ENCODE peak calls at places on chromosomes 12 and 14, in nine cellular contexts. One of them, this sample, is unnamed. For H3K36me3, the result is how much of the 10 kb centered on the place peaks cover.

GRCh38 chr14:96362071-96362964 is 823 bp downstream of the ATG2B start:
- DNase-seq in fibroblast of lung: peak
- DNase-seq in trophoblast cell: peak
- DNase-seq in mesenchymal stem cell: peak
- DNase-seq in adrenal gland: peak
- DNase-seq in HCT116: peak
- DNase-seq in psoas muscle: no peak
- DNase-seq in CD4-positive, CD25-positive, alpha-beta regulatory T cell: peak
- DNase-seq in IMR-90: peak
- DNase-seq in this sample: peak

GRCh38 chr14:22737052-22737451 is 29.4 kb upstream of the OXA1L start:
- DNase-seq in fibroblast of lung: no peak
- DNase-seq in trophoblast cell: peak
- DNase-seq in mesenchymal stem cell: peak
- DNase-seq in adrenal gland: no peak
- DNase-seq in HCT116: no peak
- DNase-seq in psoas muscle: no peak
- DNase-seq in CD4-positive, CD25-positive, alpha-beta regulatory T cell: no peak
- DNase-seq in IMR-90: no peak
- DNase-seq in this sample: no peak

GRCh38 chr14:64878775-64879634 is 702 bp downstream of the SPTB start:
- DNase-seq in fibroblast of lung: no peak
- DNase-seq in trophoblast cell: no peak
- DNase-seq in mesenchymal stem cell: peak
- DNase-seq in adrenal gland: no peak
- DNase-seq in HCT116: no peak
- DNase-seq in psoas muscle: peak
- DNase-seq in CD4-positive, CD25-positive, alpha-beta regulatory T cell: no peak
- DNase-seq in IMR-90: no peak
- DNase-seq in this sample: no peak

GRCh38 chr14:105061428-105062047 is 3.7 kb downstream of the GPR132 start:
- DNase-seq in fibroblast of lung: no peak
- DNase-seq in trophoblast cell: no peak
- DNase-seq in mesenchymal stem cell: no peak
- DNase-seq in adrenal gland: peak
- DNase-seq in HCT116: no peak
- DNase-seq in psoas muscle: peak
- DNase-seq in CD4-positive, CD25-positive, alpha-beta regulatory T cell: peak
- DNase-seq in IMR-90: no peak
- DNase-seq in this sample: peak

GRCh38 chr14:62213516-62213915 is 451.3 kb downstream of the SNAPC1 start:
- DNase-seq in fibroblast of lung: peak
- DNase-seq in trophoblast cell: no peak
- DNase-seq in mesenchymal stem cell: peak
- DNase-seq in adrenal gland: no peak
- DNase-seq in HCT116: no peak
- DNase-seq in psoas muscle: no peak
- DNase-seq in CD4-positive, CD25-positive, alpha-beta regulatory T cell: no peak
- DNase-seq in IMR-90: peak
- DNase-seq in this sample: no peak

GRCh38 chr12:53190108-53190729 is 9.5 kb upstream of the CSAD start:
- DNase-seq in fibroblast of lung: peak
- DNase-seq in trophoblast cell: peak
- DNase-seq in mesenchymal stem cell: peak
- DNase-seq in adrenal gland: peak
- DNase-seq in HCT116: peak
- DNase-seq in psoas muscle: peak
- DNase-seq in CD4-positive, CD25-positive, alpha-beta regulatory T cell: peak
- DNase-seq in IMR-90: peak
- DNase-seq in this sample: peak

GRCh38 chr12:121088208-121088585 is 44.5 kb upstream of the P2RX7 start:
- DNase-seq in fibroblast of lung: no peak
- DNase-seq in trophoblast cell: no peak
- DNase-seq in mesenchymal stem cell: no peak
- DNase-seq in adrenal gland: no peak
- DNase-seq in HCT116: no peak
- DNase-seq in psoas muscle: no peak
- DNase-seq in CD4-positive, CD25-positive, alpha-beta regulatory T cell: no peak
- DNase-seq in IMR-90: no peak
- DNase-seq in this sample: no peak

GRCh38 chr12:113917393-113917792 is 48.7 kb downstream of the RBM19 start:
- DNase-seq in fibroblast of lung: no peak
- DNase-seq in trophoblast cell: no peak
- DNase-seq in mesenchymal stem cell: no peak
- DNase-seq in adrenal gland: no peak
- DNase-seq in HCT116: no peak
- DNase-seq in psoas muscle: no peak
- DNase-seq in CD4-positive, CD25-positive, alpha-beta regulatory T cell: no peak
- DNase-seq in IMR-90: no peak
- DNase-seq in this sample: no peak

GRCh38 chr14:88166616-88167015 is 156.5 kb downstream of the KCNK10 start:
- DNase-seq in fibroblast of lung: no peak
- DNase-seq in trophoblast cell: peak
- DNase-seq in mesenchymal stem cell: no peak
- DNase-seq in adrenal gland: no peak
- DNase-seq in HCT116: no peak
- DNase-seq in psoas muscle: no peak
- DNase-seq in CD4-positive, CD25-positive, alpha-beta regulatory T cell: no peak
- DNase-seq in IMR-90: peak
- DNase-seq in this sample: no peak

GRCh38 chr14:57533214-57533613 is 39.6 kb upstream of the CCDC198 start:
- DNase-seq in fibroblast of lung: peak
- DNase-seq in trophoblast cell: peak
- DNase-seq in mesenchymal stem cell: peak
- DNase-seq in adrenal gland: peak
- DNase-seq in HCT116: peak
- DNase-seq in psoas muscle: no peak
- DNase-seq in CD4-positive, CD25-positive, alpha-beta regulatory T cell: no peak
- DNase-seq in IMR-90: no peak
- DNase-seq in this sample: no peak

GRCh38 chr12:10033783-10034381 is 3.4 kb downstream of the CLEC9A start:
- DNase-seq in fibroblast of lung: peak
- DNase-seq in trophoblast cell: peak
- DNase-seq in mesenchymal stem cell: peak
- DNase-seq in adrenal gland: peak
- DNase-seq in HCT116: no peak
- DNase-seq in psoas muscle: no peak
- DNase-seq in CD4-positive, CD25-positive, alpha-beta regulatory T cell: no peak
- DNase-seq in IMR-90: peak
- DNase-seq in this sample: no peak

GRCh38 chr14:58626441-58626840 is 11.3 kb upstream of the DACT1 start:
- DNase-seq in fibroblast of lung: no peak
- DNase-seq in trophoblast cell: peak
- DNase-seq in mesenchymal stem cell: peak
- DNase-seq in adrenal gland: no peak
- DNase-seq in HCT116: no peak
- DNase-seq in psoas muscle: no peak
- DNase-seq in CD4-positive, CD25-positive, alpha-beta regulatory T cell: no peak
- DNase-seq in IMR-90: peak
- DNase-seq in this sample: no peak

DNA sequence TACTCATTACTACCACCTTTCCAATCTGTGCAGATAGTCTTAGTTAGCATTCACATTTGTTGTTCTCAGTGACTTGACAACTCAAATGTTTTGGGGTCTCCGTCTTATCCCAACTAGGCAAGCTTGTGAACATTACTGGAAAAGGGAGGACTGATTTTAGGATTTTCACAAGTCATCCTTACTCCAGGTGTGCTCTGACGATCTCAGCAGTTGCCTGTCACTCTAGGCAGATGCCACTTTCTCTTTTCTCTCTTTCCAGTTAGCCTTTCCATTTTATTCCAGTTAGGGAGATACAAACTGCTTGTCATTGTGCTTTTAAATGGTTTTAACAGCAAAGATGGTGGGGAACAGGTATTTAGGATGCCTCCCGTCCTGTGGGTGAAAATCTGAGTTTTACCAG is 1.1 kb downstream of the PA2G4 start:
- DNase-seq in fibroblast of lung: no peak
- DNase-seq in trophoblast cell: no peak
- DNase-seq in mesenchymal stem cell: no peak
- DNase-seq in adrenal gland: no peak
- DNase-seq in HCT116: no peak
- DNase-seq in psoas muscle: no peak
- DNase-seq in CD4-positive, CD25-positive, alpha-beta regulatory T cell: no peak
- DNase-seq in IMR-90: no peak
- DNase-seq in this sample: no peak
- H3K36me3 ChIP-seq in fibroblast of lung: under half
- H3K36me3 ChIP-seq in trophoblast cell: under half
- H3K36me3 ChIP-seq in mesenchymal stem cell: under half
- H3K36me3 ChIP-seq in adrenal gland: under half
- H3K36me3 ChIP-seq in HCT116: half or more
- H3K36me3 ChIP-seq in psoas muscle: under half
- H3K36me3 ChIP-seq in CD4-positive, CD25-positive, alpha-beta regulatory T cell: under half
- H3K36me3 ChIP-seq in IMR-90: under half
- H3K36me3 ChIP-seq in this sample: under half

DNA sequence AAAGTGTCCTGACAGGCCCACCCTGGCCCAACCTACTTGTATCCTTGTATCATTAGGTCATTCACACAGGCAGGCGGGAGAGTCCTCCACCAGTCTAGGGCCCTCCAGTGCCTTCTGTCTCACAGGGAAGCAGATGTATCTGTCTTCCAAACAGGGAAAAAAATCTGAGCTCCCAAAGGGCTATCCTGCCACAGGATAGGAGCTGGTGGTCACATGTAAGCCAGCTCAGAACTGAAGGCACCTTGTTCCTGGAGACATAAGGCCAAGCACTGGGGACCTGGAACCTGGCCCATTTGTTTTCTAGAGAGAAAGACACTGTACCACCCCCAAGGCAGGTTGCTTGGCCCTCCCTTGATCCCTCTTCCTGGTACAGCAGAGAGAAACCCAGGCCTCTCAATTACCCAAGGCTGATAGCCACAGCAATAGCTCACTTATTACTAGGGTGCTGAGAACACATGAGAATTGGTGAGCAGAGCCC is 19.4 kb upstream of the PLEKHH1 start:
- DNase-seq in fibroblast of lung: no peak
- DNase-seq in trophoblast cell: no peak
- DNase-seq in mesenchymal stem cell: no peak
- DNase-seq in adrenal gland: peak
- DNase-seq in HCT116: no peak
- DNase-seq in psoas muscle: no peak
- DNase-seq in CD4-positive, CD25-positive, alpha-beta regulatory T cell: no peak
- DNase-seq in IMR-90: no peak
- DNase-seq in this sample: no peak
- H3K27ac ChIP-seq in fibroblast of lung: no peak
- H3K27ac ChIP-seq in trophoblast cell: no peak
- H3K27ac ChIP-seq in mesenchymal stem cell: no peak
- H3K27ac ChIP-seq in adrenal gland: peak
- H3K27ac ChIP-seq in HCT116: no peak
- H3K27ac ChIP-seq in psoas muscle: no peak
- H3K27ac ChIP-seq in CD4-positive, CD25-positive, alpha-beta regulatory T cell: peak
- H3K27ac ChIP-seq in IMR-90: no peak
- H3K27ac ChIP-seq in this sample: peak

GRCh38 chr14:24157331-24157730 is 3.7 kb upstream of the IRF9 start:
- DNase-seq in fibroblast of lung: no peak
- DNase-seq in trophoblast cell: no peak
- DNase-seq in mesenchymal stem cell: no peak
- DNase-seq in adrenal gland: peak
- DNase-seq in HCT116: no peak
- DNase-seq in psoas muscle: peak
- DNase-seq in CD4-positive, CD25-positive, alpha-beta regulatory T cell: no peak
- DNase-seq in IMR-90: no peak
- DNase-seq in this sample: no peak

GRCh38 chr14:24159777-24160498 is 1.1 kb upstream of the IRF9 start:
- DNase-seq in fibroblast of lung: no peak
- DNase-seq in trophoblast cell: peak
- DNase-seq in mesenchymal stem cell: no peak
- DNase-seq in adrenal gland: no peak
- DNase-seq in HCT116: no peak
- DNase-seq in psoas muscle: peak
- DNase-seq in CD4-positive, CD25-positive, alpha-beta regulatory T cell: no peak
- DNase-seq in IMR-90: no peak
- DNase-seq in this sample: no peak

GRCh38 chr14:24160499-24160849 is 591 bp upstream of the IRF9 start:
- DNase-seq in fibroblast of lung: no peak
- DNase-seq in trophoblast cell: no peak
- DNase-seq in mesenchymal stem cell: no peak
- DNase-seq in adrenal gland: no peak
- DNase-seq in HCT116: no peak
- DNase-seq in psoas muscle: peak
- DNase-seq in CD4-positive, CD25-positive, alpha-beta regulatory T cell: no peak
- DNase-seq in IMR-90: no peak
- DNase-seq in this sample: no peak

GRCh38 chr14:24155100-24155499 is 6.0 kb upstream of the IRF9 start:
- DNase-seq in fibroblast of lung: no peak
- DNase-seq in trophoblast cell: no peak
- DNase-seq in mesenchymal stem cell: no peak
- DNase-seq in adrenal gland: no peak
- DNase-seq in HCT116: no peak
- DNase-seq in psoas muscle: peak
- DNase-seq in CD4-positive, CD25-positive, alpha-beta regulatory T cell: no peak
- DNase-seq in IMR-90: no peak
- DNase-seq in this sample: no peak

GRCh38 chr14:24156840-24157239 is 4.2 kb upstream of the IRF9 start:
- DNase-seq in fibroblast of lung: no peak
- DNase-seq in trophoblast cell: no peak
- DNase-seq in mesenchymal stem cell: no peak
- DNase-seq in adrenal gland: no peak
- DNase-seq in HCT116: no peak
- DNase-seq in psoas muscle: no peak
- DNase-seq in CD4-positive, CD25-positive, alpha-beta regulatory T cell: no peak
- DNase-seq in IMR-90: no peak
- DNase-seq in this sample: no peak
- H3K36me3 ChIP-seq in fibroblast of lung: under half
- H3K36me3 ChIP-seq in trophoblast cell: half or more
- H3K36me3 ChIP-seq in mesenchymal stem cell: under half
- H3K36me3 ChIP-seq in adrenal gland: under half
- H3K36me3 ChIP-seq in HCT116: under half
- H3K36me3 ChIP-seq in psoas muscle: under half
- H3K36me3 ChIP-seq in CD4-positive, CD25-positive, alpha-beta regulatory T cell: half or more
- H3K36me3 ChIP-seq in IMR-90: half or more
- H3K36me3 ChIP-seq in this sample: half or more

GRCh38 chr12:46659032-46659703 is 166.6 kb downstream of the SLC38A4 start:
- DNase-seq in fibroblast of lung: peak
- DNase-seq in trophoblast cell: no peak
- DNase-seq in mesenchymal stem cell: peak
- DNase-seq in adrenal gland: no peak
- DNase-seq in HCT116: no peak
- DNase-seq in psoas muscle: no peak
- DNase-seq in CD4-positive, CD25-positive, alpha-beta regulatory T cell: no peak
- DNase-seq in IMR-90: peak
- DNase-seq in this sample: no peak

GRCh38 chr12:46660276-46660675 is 165.5 kb downstream of the SLC38A4 start:
- DNase-seq in fibroblast of lung: peak
- DNase-seq in trophoblast cell: no peak
- DNase-seq in mesenchymal stem cell: peak
- DNase-seq in adrenal gland: no peak
- DNase-seq in HCT116: no peak
- DNase-seq in psoas muscle: no peak
- DNase-seq in CD4-positive, CD25-positive, alpha-beta regulatory T cell: no peak
- DNase-seq in IMR-90: peak
- DNase-seq in this sample: no peak

GRCh38 chr12:46660719-46661118 is 165.1 kb downstream of the SLC38A4 start:
- DNase-seq in fibroblast of lung: peak
- DNase-seq in trophoblast cell: no peak
- DNase-seq in mesenchymal stem cell: no peak
- DNase-seq in adrenal gland: no peak
- DNase-seq in HCT116: no peak
- DNase-seq in psoas muscle: no peak
- DNase-seq in CD4-positive, CD25-positive, alpha-beta regulatory T cell: no peak
- DNase-seq in IMR-90: peak
- DNase-seq in this sample: no peak

GRCh38 chr12:46661161-46661845 is 164.5 kb downstream of the SLC38A4 start:
- DNase-seq in fibroblast of lung: peak
- DNase-seq in trophoblast cell: peak
- DNase-seq in mesenchymal stem cell: peak
- DNase-seq in adrenal gland: peak
- DNase-seq in HCT116: peak
- DNase-seq in psoas muscle: no peak
- DNase-seq in CD4-positive, CD25-positive, alpha-beta regulatory T cell: peak
- DNase-seq in IMR-90: peak
- DNase-seq in this sample: peak

GRCh38 chr12:46659844-46660243 is 166.0 kb downstream of the SLC38A4 start:
- DNase-seq in fibroblast of lung: no peak
- DNase-seq in trophoblast cell: no peak
- DNase-seq in mesenchymal stem cell: peak
- DNase-seq in adrenal gland: no peak
- DNase-seq in HCT116: no peak
- DNase-seq in psoas muscle: no peak
- DNase-seq in CD4-positive, CD25-positive, alpha-beta regulatory T cell: no peak
- DNase-seq in IMR-90: no peak
- DNase-seq in this sample: no peak
- H3K27ac ChIP-seq in fibroblast of lung: peak
- H3K27ac ChIP-seq in trophoblast cell: peak
- H3K27ac ChIP-seq in mesenchymal stem cell: peak
- H3K27ac ChIP-seq in adrenal gland: peak
- H3K27ac ChIP-seq in HCT116: no peak
- H3K27ac ChIP-seq in psoas muscle: peak
- H3K27ac ChIP-seq in CD4-positive, CD25-positive, alpha-beta regulatory T cell: no peak
- H3K27ac ChIP-seq in IMR-90: peak
- H3K27ac ChIP-seq in this sample: no peak

This sample was measured in CD4-positive, alpha-beta memory T cell.